ENCODE peak calls at places on chromosome 2, in four cellular contexts. A is GM12891, P is GM12878, H is K562. C is an unnamed sample.

GRCh38 chr2:108945969-108946368 is 43.1 kb downstream of the EDAR start:
- DNase-seq in A (no peak), P (no peak), H (no peak), C (no peak)

GRCh38 chr2:152555048-152555447 is 162.2 kb downstream of the PRPF40A start:
- DNase-seq in A (no peak), P (no peak), H (no peak), C (no peak)

GRCh38 chr2:65063426-65063825 is 7.2 kb downstream of the CEP68 start:
- DNase-seq in A (no peak), P (no peak), H (no peak), C (no peak)

GRCh38 chr2:120679526-120679925 is 56.1 kb upstream of the GLI2 start:
- DNase-seq in A (no peak), P (no peak), H (no peak), C (no peak)

GRCh38 chr2:42010743-42011298 is 37.0 kb upstream of the PKDCC start:
- DNase-seq in A (no peak), P (no peak), H (no peak), C (no peak)

GRCh38 chr2:166802475-166802874 is 85.8 kb upstream of the XIRP2 start:
- DNase-seq in A (no peak), P (no peak), H (no peak), C (no peak)

GRCh38 chr2:149161481-149162225 is 123.2 kb downstream of the LYPD6B start:
- DNase-seq in A (no peak), P (no peak), H (no peak), C (peak; percentile 85)

GRCh38 chr2:199258291-199258690 is 199.4 kb downstream of the SATB2 start:
- DNase-seq in A (no peak), P (no peak), H (no peak), C (no peak)

GRCh38 chr2:106183093-106183837 is 10.8 kb downstream of the UXS1 start:
- DNase-seq in A (no peak), P (no peak), H (peak; percentile 47), C (no peak)

GRCh38 chr2:42722328-42723190 is 41.4 kb downstream of the OXER1 start:
- DNase-seq in A (peak; percentile 18), P (peak; percentile 91), H (no peak), C (peak; percentile 74)

GRCh38 chr2:160205511-160205910 is 5.4 kb upstream of the ITGB6 start:
- DNase-seq in A (no peak), P (no peak), H (no peak), C (no peak)

GRCh38 chr2:65722028-65722427 is 289.6 kb upstream of the SPRED2 start:
- DNase-seq in A (no peak), P (no peak), H (peak; percentile 36), C (no peak)

GRCh38 chr2:57796527-57796926 is 250.1 kb upstream of the VRK2 start:
- DNase-seq in A (no peak), P (no peak), H (no peak), C (no peak)

GRCh38 chr2:49069829-49070228 is 84.5 kb downstream of the FSHR start:
- DNase-seq in A (no peak), P (no peak), H (no peak), C (no peak)

GRCh38 chr2:69017080-69017479 is 4.1 kb downstream of the ANTXR1 start:
- DNase-seq in A (no peak), P (no peak), H (peak; percentile 21), C (no peak)

GRCh38 chr2:43460611-43461396 is 135.0 kb downstream of the THADA start:
- DNase-seq in A (no peak), P (no peak), H (no peak), C (no peak)

GRCh38 chr2:23420091-23420839 is 35.3 kb downstream of the KLHL29 start:
- DNase-seq in A (no peak), P (no peak), H (no peak), C (no peak)

GRCh38 chr2:236674238-236674637 is 104.6 kb downstream of the ACKR3 start:
- DNase-seq in A (no peak), P (no peak), H (no peak), C (no peak)

GRCh38 chr2:237057893-237058300 is 27.8 kb upstream of the COPS8 start:
- DNase-seq in A (no peak), P (peak; percentile 85), H (no peak), C (no peak)

GRCh38 chr2:30336978-30337841 is 105.9 kb downstream of the LBH start:
- DNase-seq in A (peak; percentile 46), P (peak; percentile 92), H (no peak), C (no peak)

GRCh38 chr2:72141881-72142742 is 5.5 kb downstream of the CYP26B1 start:
- DNase-seq in A (no peak), P (no peak), H (no peak), C (no peak)

GRCh38 chr2:149692837-149693518 is 105.4 kb upstream of the MMADHC start:
- DNase-seq in A (no peak), P (no peak), H (no peak), C (no peak)

GRCh38 chr2:128513416-128514283 is 195.0 kb upstream of the HS6ST1 start:
- DNase-seq in A (no peak), P (peak; percentile 4), H (no peak), C (peak; percentile 35)

GRCh38 chr2:120886534-120886961 is 150.9 kb downstream of the GLI2 start:
- DNase-seq in A (no peak), P (no peak), H (no peak), C (no peak)

GRCh38 chr2:65142515-65142914 is 12.6 kb upstream of the RAB1A start:
- DNase-seq in A (no peak), P (no peak), H (no peak), C (peak; percentile 25)

GRCh38 chr2:124533226-124533954 is 508.3 kb downstream of the CNTNAP5 start:
- DNase-seq in A (no peak), P (no peak), H (no peak), C (no peak)

GRCh38 chr2:138061961-138062360 is 97.7 kb downstream of the HNMT start:
- DNase-seq in A (no peak), P (no peak), H (no peak), C (no peak)

GRCh38 chr2:138058427-138058826 is 94.2 kb downstream of the HNMT start:
- DNase-seq in A (no peak), P (no peak), H (peak; percentile 57), C (no peak)

GRCh38 chr2:138059487-138059886 is 95.2 kb downstream of the HNMT start:
- DNase-seq in A (no peak), P (no peak), H (peak; percentile 31), C (no peak)

DNA sequence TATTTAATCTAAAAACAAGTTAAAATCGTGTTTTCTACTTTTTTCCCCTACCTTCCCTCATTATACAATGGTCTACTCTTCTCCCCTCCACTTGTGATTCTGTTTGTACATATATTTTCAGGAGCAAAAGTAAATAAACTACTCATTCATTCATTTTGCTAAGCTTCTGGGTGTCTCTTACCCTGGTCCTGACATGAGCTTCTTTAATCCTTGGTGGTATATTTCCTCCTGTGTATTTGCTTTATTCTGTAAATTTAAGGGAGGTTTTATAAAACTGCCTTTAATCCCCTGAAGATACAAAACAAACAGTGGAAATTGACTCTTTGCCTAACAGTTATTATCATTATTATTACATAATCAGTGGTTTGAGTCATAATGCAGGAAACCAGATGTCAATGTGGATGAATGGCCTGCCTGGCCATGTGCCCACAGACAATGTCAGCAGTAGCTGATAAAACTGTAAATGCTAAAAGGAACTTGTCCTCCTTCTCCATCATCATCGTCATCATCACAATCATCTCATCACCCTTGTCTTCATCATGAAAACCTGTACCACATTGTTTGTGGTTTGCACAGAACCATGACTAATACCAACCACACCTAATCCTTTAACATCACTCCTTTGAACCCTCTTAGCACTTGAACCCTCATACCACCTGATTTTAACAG is 95.8 kb downstream of the HNMT start:
- DNase-seq in A (no peak), P (no peak), H (peak; percentile 51), C (no peak)
- TF ChIP-seq SPI1 in A (no peak), P (no peak), H (no peak), C (no peak)

DNA sequence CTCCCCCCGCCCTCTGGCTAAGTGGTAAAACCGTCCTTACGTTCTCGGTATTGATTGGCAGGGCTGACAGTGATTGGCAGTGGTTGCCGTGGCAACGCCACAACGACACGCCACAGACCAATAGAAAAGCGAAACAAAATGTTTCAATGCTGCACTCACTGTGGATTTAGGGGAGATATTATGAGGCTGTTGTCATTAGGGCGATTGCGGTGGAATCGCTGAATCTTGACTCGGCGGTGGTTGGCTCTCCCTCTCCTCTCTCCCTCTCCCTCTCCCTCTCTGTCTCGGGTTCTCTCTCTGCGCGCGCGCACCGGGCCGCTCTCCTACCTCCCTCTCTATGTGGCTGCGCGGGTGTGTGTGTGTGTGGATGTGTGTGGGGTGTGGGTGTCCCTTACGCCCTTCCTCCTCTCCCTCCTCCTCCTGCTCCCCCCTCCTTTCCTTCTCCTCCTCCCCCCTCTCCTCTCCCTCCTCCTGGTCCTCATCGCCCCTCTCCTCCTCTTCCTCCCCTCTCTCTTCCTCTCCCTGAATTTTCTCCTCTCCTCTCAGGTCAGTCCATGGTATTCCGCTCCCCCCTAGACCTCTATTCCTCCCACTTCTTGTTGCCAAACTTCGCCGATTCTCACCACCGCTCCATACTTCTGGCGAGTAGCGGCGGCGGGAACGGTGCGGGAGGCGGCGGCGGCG is at the start of gene SIX3:
- DNase-seq in A (no peak), P (no peak), H (no peak), C (no peak)
- TF ChIP-seq SPI1 in A (no peak), P (no peak), H (no peak), C (no peak)

GRCh38 chr2:178827739-178828487 is 20.7 kb upstream of the TTN start:
- DNase-seq in A (no peak), P (no peak), H (no peak), C (no peak)

GRCh38 chr2:178827111-178827510 is 19.9 kb upstream of the TTN start:
- DNase-seq in A (no peak), P (no peak), H (no peak), C (no peak)

GRCh38 chr2:178824181-178824580 is 17.0 kb upstream of the TTN start:
- DNase-seq in A (no peak), P (no peak), H (no peak), C (no peak)

GRCh38 chr2:178828496-178828895 is 21.3 kb upstream of the TTN start:
- DNase-seq in A (no peak), P (no peak), H (no peak), C (no peak)

GRCh38 chr2:178825183-178825582 is 18.0 kb upstream of the TTN start:
- DNase-seq in A (no peak), P (no peak), H (no peak), C (no peak)
- TF ChIP-seq SPI1 in A (no peak), P (no peak), H (no peak), C (no peak)

GRCh38 chr2:96928277-96928781 is 58.1 kb downstream of the FAM178B start:
- DNase-seq in A (no peak), P (no peak), H (no peak), C (no peak)

GRCh38 chr2:96927420-96928171 is 57.7 kb upstream of the SEMA4C start:
- DNase-seq in A (no peak), P (no peak), H (no peak), C (no peak)

GRCh38 chr2:96931461-96931860 is 54.9 kb downstream of the FAM178B start:
- DNase-seq in A (no peak), P (no peak), H (no peak), C (no peak)

GRCh38 chr2:96930351-96931015 is 55.9 kb downstream of the FAM178B start:
- DNase-seq in A (no peak), P (no peak), H (no peak), C (no peak)

GRCh38 chr2:96929245-96929925 is 57.0 kb downstream of the FAM178B start:
- DNase-seq in A (no peak), P (no peak), H (no peak), C (no peak)
- TF ChIP-seq SPI1 in A (no peak), P (no peak), H (no peak), C (no peak)